ENCODE peak calls at places on chromosome 6, in ten cellular contexts. One of them, this sample, is unnamed.

GRCh38 chr6:122530440-122531046 is 58.9 kb upstream of the SERINC1 start:
- DNase-seq in WERI-Rb-1: peak
- DNase-seq in epithelial cell of proximal tubule: peak
- DNase-seq in right cardiac atrium: no peak
- DNase-seq in fibroblast of lung: peak
- DNase-seq in hepatocyte: peak
- DNase-seq in aorta: no peak
- DNase-seq in left lung: no peak
- DNase-seq in H7: peak
- DNase-seq in colonic mucosa: peak
- DNase-seq in this sample: no peak

GRCh38 chr6:157989541-157990289 is 8.1 kb downstream of the SYNJ2 start:
- DNase-seq in WERI-Rb-1: no peak
- DNase-seq in aorta: peak
- DNase-seq in epithelial cell of proximal tubule: no peak
- DNase-seq in hepatocyte: peak
- DNase-seq in fibroblast of lung: peak
- DNase-seq in colonic mucosa: peak
- DNase-seq in H7: no peak
- DNase-seq in right cardiac atrium: peak
- DNase-seq in left lung: no peak
- DNase-seq in this sample: peak

GRCh38 chr6:41624621-41625365 is 13.5 kb upstream of the MDFI start:
- DNase-seq in epithelial cell of proximal tubule: no peak
- DNase-seq in fibroblast of lung: no peak
- DNase-seq in hepatocyte: no peak
- DNase-seq in left lung: no peak
- DNase-seq in aorta: no peak
- DNase-seq in H7: no peak
- DNase-seq in colonic mucosa: no peak
- DNase-seq in WERI-Rb-1: no peak
- DNase-seq in right cardiac atrium: no peak
- DNase-seq in this sample: no peak

GRCh38 chr6:54981647-54982046 is 135.1 kb downstream of the FAM83B start:
- DNase-seq in aorta: no peak
- DNase-seq in hepatocyte: no peak
- DNase-seq in right cardiac atrium: no peak
- DNase-seq in WERI-Rb-1: no peak
- DNase-seq in fibroblast of lung: peak
- DNase-seq in epithelial cell of proximal tubule: no peak
- DNase-seq in left lung: no peak
- DNase-seq in H7: no peak
- DNase-seq in colonic mucosa: no peak
- DNase-seq in this sample: no peak

GRCh38 chr6:113412589-113413367 is 444.4 kb upstream of the MARCKS start:
- DNase-seq in right cardiac atrium: no peak
- DNase-seq in WERI-Rb-1: no peak
- DNase-seq in left lung: no peak
- DNase-seq in epithelial cell of proximal tubule: no peak
- DNase-seq in hepatocyte: no peak
- DNase-seq in colonic mucosa: no peak
- DNase-seq in fibroblast of lung: peak
- DNase-seq in aorta: no peak
- DNase-seq in H7: no peak
- DNase-seq in this sample: no peak

GRCh38 chr6:90194371-90194841 is 102.2 kb downstream of the BACH2 start:
- DNase-seq in WERI-Rb-1: no peak
- DNase-seq in left lung: no peak
- DNase-seq in aorta: no peak
- DNase-seq in epithelial cell of proximal tubule: no peak
- DNase-seq in hepatocyte: no peak
- DNase-seq in H7: no peak
- DNase-seq in right cardiac atrium: no peak
- DNase-seq in colonic mucosa: no peak
- DNase-seq in fibroblast of lung: peak
- DNase-seq in this sample: no peak

GRCh38 chr6:165689699-165690098 is 26.7 kb upstream of the PDE10A start:
- DNase-seq in colonic mucosa: no peak
- DNase-seq in right cardiac atrium: no peak
- DNase-seq in aorta: no peak
- DNase-seq in epithelial cell of proximal tubule: no peak
- DNase-seq in hepatocyte: no peak
- DNase-seq in WERI-Rb-1: no peak
- DNase-seq in fibroblast of lung: no peak
- DNase-seq in left lung: no peak
- DNase-seq in H7: no peak
- DNase-seq in this sample: no peak

GRCh38 chr6:134714679-134715078 is 235.2 kb downstream of the ALDH8A1 start:
- DNase-seq in H7: no peak
- DNase-seq in aorta: no peak
- DNase-seq in colonic mucosa: no peak
- DNase-seq in left lung: peak
- DNase-seq in epithelial cell of proximal tubule: peak
- DNase-seq in hepatocyte: peak
- DNase-seq in WERI-Rb-1: no peak
- DNase-seq in right cardiac atrium: no peak
- DNase-seq in fibroblast of lung: peak
- DNase-seq in this sample: no peak

GRCh38 chr6:14406616-14407343 is 289.2 kb downstream of the CD83 start:
- DNase-seq in epithelial cell of proximal tubule: no peak
- DNase-seq in colonic mucosa: no peak
- DNase-seq in right cardiac atrium: no peak
- DNase-seq in WERI-Rb-1: no peak
- DNase-seq in hepatocyte: no peak
- DNase-seq in aorta: no peak
- DNase-seq in fibroblast of lung: no peak
- DNase-seq in H7: no peak
- DNase-seq in left lung: no peak
- DNase-seq in this sample: no peak

GRCh38 chr6:168165373-168165772 is 86.4 kb upstream of the FRMD1 start:
- DNase-seq in epithelial cell of proximal tubule: no peak
- DNase-seq in fibroblast of lung: no peak
- DNase-seq in aorta: no peak
- DNase-seq in colonic mucosa: peak
- DNase-seq in right cardiac atrium: no peak
- DNase-seq in WERI-Rb-1: no peak
- DNase-seq in H7: peak
- DNase-seq in hepatocyte: no peak
- DNase-seq in left lung: no peak
- DNase-seq in this sample: no peak

GRCh38 chr6:131946992-131947955 is 3.9 kb downstream of the CCN2 start:
- DNase-seq in aorta: no peak
- DNase-seq in WERI-Rb-1: no peak
- DNase-seq in left lung: no peak
- DNase-seq in fibroblast of lung: peak
- DNase-seq in epithelial cell of proximal tubule: no peak
- DNase-seq in right cardiac atrium: no peak
- DNase-seq in H7: no peak
- DNase-seq in colonic mucosa: no peak
- DNase-seq in hepatocyte: no peak
- DNase-seq in this sample: no peak

GRCh38 chr6:139981810-139982550 is 607.5 kb upstream of the CITED2 start:
- DNase-seq in fibroblast of lung: peak
- DNase-seq in colonic mucosa: peak
- DNase-seq in left lung: no peak
- DNase-seq in H7: no peak
- DNase-seq in hepatocyte: peak
- DNase-seq in right cardiac atrium: no peak
- DNase-seq in epithelial cell of proximal tubule: no peak
- DNase-seq in WERI-Rb-1: peak
- DNase-seq in aorta: no peak
- DNase-seq in this sample: no peak

GRCh38 chr6:159655409-159655988 is 37.5 kb downstream of the SOD2 start:
- DNase-seq in colonic mucosa: no peak
- DNase-seq in left lung: no peak
- DNase-seq in WERI-Rb-1: peak
- DNase-seq in fibroblast of lung: no peak
- DNase-seq in hepatocyte: no peak
- DNase-seq in H7: peak
- DNase-seq in right cardiac atrium: no peak
- DNase-seq in epithelial cell of proximal tubule: no peak
- DNase-seq in aorta: no peak
- DNase-seq in this sample: no peak

GRCh38 chr6:28985396-28986164 is 19.5 kb downstream of the ZNF311 start:
- DNase-seq in right cardiac atrium: peak
- DNase-seq in aorta: peak
- DNase-seq in colonic mucosa: peak
- DNase-seq in WERI-Rb-1: peak
- DNase-seq in hepatocyte: peak
- DNase-seq in epithelial cell of proximal tubule: peak
- DNase-seq in H7: peak
- DNase-seq in left lung: peak
- DNase-seq in fibroblast of lung: peak
- DNase-seq in this sample: peak
- H3K4me3 ChIP-seq in right cardiac atrium: peak
- H3K4me3 ChIP-seq in aorta: peak
- H3K4me3 ChIP-seq in colonic mucosa: peak
- H3K4me3 ChIP-seq in WERI-Rb-1: peak
- H3K4me3 ChIP-seq in hepatocyte: peak
- H3K4me3 ChIP-seq in epithelial cell of proximal tubule: peak
- H3K4me3 ChIP-seq in H7: peak
- H3K4me3 ChIP-seq in left lung: peak
- H3K4me3 ChIP-seq in fibroblast of lung: peak
- H3K4me3 ChIP-seq in this sample: peak

DNA sequence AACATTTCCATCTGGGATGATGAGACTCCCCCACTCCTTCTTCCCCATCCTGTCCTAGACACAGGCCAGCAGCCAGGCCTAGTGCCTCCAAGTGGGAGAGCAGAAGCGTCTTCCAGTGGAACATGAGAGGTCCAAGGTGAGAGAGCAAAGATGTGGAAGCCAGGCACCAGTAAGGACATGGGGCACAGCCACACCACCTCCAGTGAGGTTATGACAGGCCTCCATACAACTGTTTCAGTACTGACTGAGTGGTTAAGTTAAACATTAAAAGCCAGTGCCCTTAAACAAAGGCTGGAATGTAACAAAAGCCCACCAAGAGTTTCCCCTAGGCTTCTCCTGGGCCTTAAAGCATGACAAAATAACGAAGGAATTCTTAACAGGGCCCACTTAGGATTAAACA is 5.3 kb downstream of the ZBTB24 start:
- DNase-seq in hepatocyte: no peak
- DNase-seq in colonic mucosa: no peak
- DNase-seq in right cardiac atrium: no peak
- DNase-seq in WERI-Rb-1: no peak
- DNase-seq in H7: no peak
- DNase-seq in aorta: no peak
- DNase-seq in epithelial cell of proximal tubule: no peak
- DNase-seq in left lung: no peak
- DNase-seq in fibroblast of lung: no peak
- DNase-seq in this sample: no peak
- H3K4me3 ChIP-seq in hepatocyte: no peak
- H3K4me3 ChIP-seq in colonic mucosa: no peak
- H3K4me3 ChIP-seq in right cardiac atrium: no peak
- H3K4me3 ChIP-seq in WERI-Rb-1: no peak
- H3K4me3 ChIP-seq in H7: no peak
- H3K4me3 ChIP-seq in aorta: no peak
- H3K4me3 ChIP-seq in epithelial cell of proximal tubule: peak
- H3K4me3 ChIP-seq in left lung: no peak
- H3K4me3 ChIP-seq in fibroblast of lung: no peak
- H3K4me3 ChIP-seq in this sample: no peak

GRCh38 chr6:156884306-156884705 is 107.1 kb downstream of the ARID1B start:
- DNase-seq in WERI-Rb-1: peak
- DNase-seq in left lung: no peak
- DNase-seq in fibroblast of lung: no peak
- DNase-seq in aorta: no peak
- DNase-seq in colonic mucosa: no peak
- DNase-seq in hepatocyte: no peak
- DNase-seq in H7: no peak
- DNase-seq in epithelial cell of proximal tubule: no peak
- DNase-seq in right cardiac atrium: no peak
- DNase-seq in this sample: no peak

GRCh38 chr6:156883497-156884252 is 106.5 kb downstream of the ARID1B start:
- DNase-seq in colonic mucosa: peak
- DNase-seq in hepatocyte: peak
- DNase-seq in epithelial cell of proximal tubule: no peak
- DNase-seq in aorta: no peak
- DNase-seq in right cardiac atrium: no peak
- DNase-seq in WERI-Rb-1: no peak
- DNase-seq in H7: no peak
- DNase-seq in left lung: peak
- DNase-seq in fibroblast of lung: peak
- DNase-seq in this sample: no peak

GRCh38 chr6:156885562-156885961 is 108.4 kb downstream of the ARID1B start:
- DNase-seq in colonic mucosa: no peak
- DNase-seq in hepatocyte: no peak
- DNase-seq in H7: no peak
- DNase-seq in WERI-Rb-1: no peak
- DNase-seq in aorta: no peak
- DNase-seq in fibroblast of lung: no peak
- DNase-seq in epithelial cell of proximal tubule: no peak
- DNase-seq in left lung: no peak
- DNase-seq in right cardiac atrium: no peak
- DNase-seq in this sample: no peak

GRCh38 chr6:156887623-156888269 is 110.6 kb downstream of the ARID1B start:
- DNase-seq in aorta: no peak
- DNase-seq in epithelial cell of proximal tubule: no peak
- DNase-seq in hepatocyte: no peak
- DNase-seq in left lung: no peak
- DNase-seq in H7: no peak
- DNase-seq in WERI-Rb-1: no peak
- DNase-seq in right cardiac atrium: no peak
- DNase-seq in fibroblast of lung: no peak
- DNase-seq in colonic mucosa: no peak
- DNase-seq in this sample: no peak

GRCh38 chr6:156886409-156886808 is 109.2 kb downstream of the ARID1B start:
- DNase-seq in hepatocyte: no peak
- DNase-seq in left lung: no peak
- DNase-seq in aorta: no peak
- DNase-seq in right cardiac atrium: peak
- DNase-seq in WERI-Rb-1: no peak
- DNase-seq in H7: no peak
- DNase-seq in epithelial cell of proximal tubule: no peak
- DNase-seq in fibroblast of lung: no peak
- DNase-seq in colonic mucosa: no peak
- DNase-seq in this sample: no peak
- H3K4me3 ChIP-seq in hepatocyte: no peak
- H3K4me3 ChIP-seq in left lung: no peak
- H3K4me3 ChIP-seq in aorta: no peak
- H3K4me3 ChIP-seq in right cardiac atrium: no peak
- H3K4me3 ChIP-seq in WERI-Rb-1: no peak
- H3K4me3 ChIP-seq in H7: no peak
- H3K4me3 ChIP-seq in epithelial cell of proximal tubule: peak
- H3K4me3 ChIP-seq in fibroblast of lung: no peak
- H3K4me3 ChIP-seq in colonic mucosa: no peak
- H3K4me3 ChIP-seq in this sample: no peak

DNA sequence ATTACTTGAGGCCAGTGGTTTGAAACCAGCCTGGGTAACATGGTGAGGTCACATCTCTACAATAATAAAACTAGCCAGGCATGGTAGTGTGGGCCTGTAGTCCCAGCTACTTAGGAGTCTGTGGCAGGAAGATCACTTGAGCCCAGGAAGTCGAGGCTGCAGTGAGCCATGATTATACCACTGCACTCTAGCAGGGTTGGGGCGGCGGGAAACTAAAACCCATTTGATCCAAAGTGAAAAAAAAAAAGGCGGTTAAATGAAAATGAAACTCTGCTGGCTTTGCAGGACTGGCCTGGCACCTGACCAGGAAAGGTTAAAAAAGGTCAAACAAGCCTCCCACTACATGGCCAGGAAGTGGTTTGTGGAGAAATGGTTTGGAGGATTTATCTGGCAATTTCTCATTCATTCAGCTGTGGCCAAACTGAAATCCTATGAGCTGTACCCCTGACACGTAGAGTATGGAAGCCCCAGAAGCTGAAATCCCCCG is 36.6 kb downstream of the MTRES1 start:
- DNase-seq in WERI-Rb-1: no peak
- DNase-seq in H7: no peak
- DNase-seq in left lung: peak
- DNase-seq in aorta: no peak
- DNase-seq in right cardiac atrium: no peak
- DNase-seq in hepatocyte: no peak
- DNase-seq in epithelial cell of proximal tubule: peak
- DNase-seq in colonic mucosa: peak
- DNase-seq in fibroblast of lung: peak
- DNase-seq in this sample: peak
- H3K4me3 ChIP-seq in WERI-Rb-1: no peak
- H3K4me3 ChIP-seq in H7: no peak
- H3K4me3 ChIP-seq in left lung: no peak
- H3K4me3 ChIP-seq in aorta: no peak
- H3K4me3 ChIP-seq in right cardiac atrium: no peak
- H3K4me3 ChIP-seq in hepatocyte: no peak
- H3K4me3 ChIP-seq in epithelial cell of proximal tubule: no peak
- H3K4me3 ChIP-seq in colonic mucosa: no peak
- H3K4me3 ChIP-seq in fibroblast of lung: no peak
- H3K4me3 ChIP-seq in this sample: no peak

This sample was measured in right lobe of liver.